ENCODE peak calls at places on chromosomes 4 and X, in seven cellular contexts. One of them, this sample, is unnamed.

GRCh38 chr4:77001907-77002306 is 52.4 kb downstream of the SEPTIN11 start:
- DNase-seq in iris pigment epithelial cell: peak
- DNase-seq in NCI-H2081: no peak
- DNase-seq in stimulated activated naive CD4-positive, alpha-beta T cell: no peak
- DNase-seq in nephron progenitor cell: no peak
- DNase-seq in fibroblast of pulmonary artery: peak
- DNase-seq in COR-L47: no peak
- DNase-seq in this sample: no peak

GRCh38 chr4:1328267-1329155 is 18.5 kb upstream of the UVSSA start:
- DNase-seq in iris pigment epithelial cell: no peak
- DNase-seq in NCI-H2081: no peak
- DNase-seq in stimulated activated naive CD4-positive, alpha-beta T cell: no peak
- DNase-seq in nephron progenitor cell: no peak
- DNase-seq in fibroblast of pulmonary artery: no peak
- DNase-seq in COR-L47: no peak
- DNase-seq in this sample: no peak

GRCh38 chr4:46425775-46426400 is 36.0 kb upstream of the GABRA2 start:
- DNase-seq in iris pigment epithelial cell: peak
- DNase-seq in NCI-H2081: no peak
- DNase-seq in stimulated activated naive CD4-positive, alpha-beta T cell: no peak
- DNase-seq in nephron progenitor cell: no peak
- DNase-seq in fibroblast of pulmonary artery: peak
- DNase-seq in COR-L47: peak
- DNase-seq in this sample: no peak

GRCh38 chrX:137574102-137574783 is 8.3 kb downstream of the ZIC3 start:
- DNase-seq in iris pigment epithelial cell: no peak
- DNase-seq in NCI-H2081: no peak
- DNase-seq in stimulated activated naive CD4-positive, alpha-beta T cell: no peak
- DNase-seq in nephron progenitor cell: peak
- DNase-seq in fibroblast of pulmonary artery: no peak
- DNase-seq in COR-L47: no peak
- DNase-seq in this sample: peak

GRCh38 chr4:73208376-73208775 is 50.2 kb downstream of the ANKRD17 start:
- DNase-seq in iris pigment epithelial cell: peak
- DNase-seq in NCI-H2081: no peak
- DNase-seq in stimulated activated naive CD4-positive, alpha-beta T cell: no peak
- DNase-seq in nephron progenitor cell: no peak
- DNase-seq in fibroblast of pulmonary artery: peak
- DNase-seq in COR-L47: no peak
- DNase-seq in this sample: no peak

GRCh38 chr4:36283912-36284465 is 2.6 kb downstream of the DTHD1 start:
- DNase-seq in iris pigment epithelial cell: no peak
- DNase-seq in NCI-H2081: no peak
- DNase-seq in stimulated activated naive CD4-positive, alpha-beta T cell: no peak
- DNase-seq in nephron progenitor cell: no peak
- DNase-seq in fibroblast of pulmonary artery: no peak
- DNase-seq in COR-L47: no peak
- DNase-seq in this sample: no peak

GRCh38 chrX:46204721-46205422 is 340.3 kb downstream of the ZNF674 start:
- DNase-seq in iris pigment epithelial cell: peak
- DNase-seq in NCI-H2081: no peak
- DNase-seq in stimulated activated naive CD4-positive, alpha-beta T cell: no peak
- DNase-seq in nephron progenitor cell: no peak
- DNase-seq in fibroblast of pulmonary artery: no peak
- DNase-seq in COR-L47: no peak
- DNase-seq in this sample: no peak

GRCh38 chr4:92101609-92102231 is 202.0 kb upstream of the GRID2 start:
- DNase-seq in iris pigment epithelial cell: peak
- DNase-seq in NCI-H2081: no peak
- DNase-seq in stimulated activated naive CD4-positive, alpha-beta T cell: no peak
- DNase-seq in nephron progenitor cell: no peak
- DNase-seq in fibroblast of pulmonary artery: peak
- DNase-seq in COR-L47: no peak
- DNase-seq in this sample: no peak

GRCh38 chrX:100408643-100409315 is 1.3 kb downstream of the PCDH19 start:
- DNase-seq in iris pigment epithelial cell: no peak
- DNase-seq in NCI-H2081: no peak
- DNase-seq in stimulated activated naive CD4-positive, alpha-beta T cell: no peak
- DNase-seq in nephron progenitor cell: peak
- DNase-seq in fibroblast of pulmonary artery: no peak
- DNase-seq in COR-L47: no peak
- DNase-seq in this sample: peak

GRCh38 chr4:8547912-8548730 is 32.1 kb upstream of the GPR78 start:
- DNase-seq in iris pigment epithelial cell: no peak
- DNase-seq in NCI-H2081: no peak
- DNase-seq in stimulated activated naive CD4-positive, alpha-beta T cell: no peak
- DNase-seq in nephron progenitor cell: no peak
- DNase-seq in fibroblast of pulmonary artery: no peak
- DNase-seq in COR-L47: no peak
- DNase-seq in this sample: no peak

GRCh38 chr4:184250795-184251679 is 33.4 kb upstream of the ENPP6 start:
- DNase-seq in iris pigment epithelial cell: peak
- DNase-seq in NCI-H2081: peak
- DNase-seq in stimulated activated naive CD4-positive, alpha-beta T cell: peak
- DNase-seq in nephron progenitor cell: no peak
- DNase-seq in fibroblast of pulmonary artery: peak
- DNase-seq in COR-L47: peak
- DNase-seq in this sample: peak

GRCh38 chr4:182585321-182585720 is 331.9 kb downstream of the DCTD start:
- DNase-seq in iris pigment epithelial cell: no peak
- DNase-seq in NCI-H2081: no peak
- DNase-seq in stimulated activated naive CD4-positive, alpha-beta T cell: no peak
- DNase-seq in nephron progenitor cell: no peak
- DNase-seq in fibroblast of pulmonary artery: no peak
- DNase-seq in COR-L47: no peak
- DNase-seq in this sample: no peak

GRCh38 chr4:96194993-96195392 is 355.1 kb downstream of the PDHA2 start:
- DNase-seq in iris pigment epithelial cell: no peak
- DNase-seq in NCI-H2081: no peak
- DNase-seq in stimulated activated naive CD4-positive, alpha-beta T cell: no peak
- DNase-seq in nephron progenitor cell: no peak
- DNase-seq in fibroblast of pulmonary artery: peak
- DNase-seq in COR-L47: no peak
- DNase-seq in this sample: no peak

GRCh38 chr4:98556451-98556850 is 102.0 kb downstream of the TSPAN5 start:
- DNase-seq in iris pigment epithelial cell: peak
- DNase-seq in NCI-H2081: no peak
- DNase-seq in stimulated activated naive CD4-positive, alpha-beta T cell: no peak
- DNase-seq in nephron progenitor cell: no peak
- DNase-seq in fibroblast of pulmonary artery: no peak
- DNase-seq in COR-L47: no peak
- DNase-seq in this sample: no peak

GRCh38 chr4:54226399-54227260 is 2.5 kb upstream of the PDGFRA start:
- DNase-seq in iris pigment epithelial cell: peak
- DNase-seq in NCI-H2081: no peak
- DNase-seq in stimulated activated naive CD4-positive, alpha-beta T cell: no peak
- DNase-seq in nephron progenitor cell: peak
- DNase-seq in fibroblast of pulmonary artery: peak
- DNase-seq in COR-L47: no peak
- DNase-seq in this sample: peak

GRCh38 chrX:13092455-13092941 is 48.1 kb upstream of the FAM9C start:
- DNase-seq in iris pigment epithelial cell: no peak
- DNase-seq in NCI-H2081: no peak
- DNase-seq in stimulated activated naive CD4-positive, alpha-beta T cell: peak
- DNase-seq in nephron progenitor cell: no peak
- DNase-seq in fibroblast of pulmonary artery: no peak
- DNase-seq in COR-L47: no peak
- DNase-seq in this sample: no peak

GRCh38 chrX:50691820-50692219 is 122.2 kb downstream of the SHROOM4 start:
- DNase-seq in iris pigment epithelial cell: peak
- DNase-seq in NCI-H2081: peak
- DNase-seq in stimulated activated naive CD4-positive, alpha-beta T cell: no peak
- DNase-seq in nephron progenitor cell: peak
- DNase-seq in fibroblast of pulmonary artery: peak
- DNase-seq in COR-L47: peak
- DNase-seq in this sample: peak

GRCh38 chrX:85243761-85244410 is at the start of the genes SATL1 and ZNF711:
- DNase-seq in iris pigment epithelial cell: peak
- DNase-seq in NCI-H2081: peak
- DNase-seq in stimulated activated naive CD4-positive, alpha-beta T cell: no peak
- DNase-seq in nephron progenitor cell: peak
- DNase-seq in fibroblast of pulmonary artery: peak
- DNase-seq in COR-L47: peak
- DNase-seq in this sample: peak

GRCh38 chr4:70838972-70839536 is 636 bp downstream of the GRSF1 start:
- DNase-seq in iris pigment epithelial cell: peak
- DNase-seq in NCI-H2081: peak
- DNase-seq in stimulated activated naive CD4-positive, alpha-beta T cell: peak
- DNase-seq in nephron progenitor cell: peak
- DNase-seq in fibroblast of pulmonary artery: peak
- DNase-seq in COR-L47: peak
- DNase-seq in this sample: peak

GRCh38 chr4:168551945-168552695 is 55.3 kb downstream of the PALLD start:
- DNase-seq in iris pigment epithelial cell: peak
- DNase-seq in NCI-H2081: no peak
- DNase-seq in stimulated activated naive CD4-positive, alpha-beta T cell: no peak
- DNase-seq in nephron progenitor cell: no peak
- DNase-seq in fibroblast of pulmonary artery: no peak
- DNase-seq in COR-L47: peak
- DNase-seq in this sample: no peak

GRCh38 chrX:41824551-41824950 is 98.8 kb downstream of the CASK start:
- DNase-seq in iris pigment epithelial cell: peak
- DNase-seq in NCI-H2081: no peak
- DNase-seq in stimulated activated naive CD4-positive, alpha-beta T cell: no peak
- DNase-seq in nephron progenitor cell: no peak
- DNase-seq in fibroblast of pulmonary artery: peak
- DNase-seq in COR-L47: no peak
- DNase-seq in this sample: no peak

This sample was measured in retina.